ENCODE peak calls at places on chromosomes 7 and 10, in four cellular contexts. One of them, this sample, is unnamed.

GRCh38 chr10:8189458-8189857 is 135.0 kb downstream of the GATA3 start:
- DNase-seq in H1: no peak
- DNase-seq in H9: peak
- DNase-seq in IMR-90: no peak
- DNase-seq in this sample: peak

GRCh38 chr7:139254728-139255127 is 23.7 kb downstream of the UBN2 start:
- DNase-seq in H1: no peak
- DNase-seq in H9: no peak
- DNase-seq in IMR-90: no peak
- DNase-seq in this sample: no peak

GRCh38 chr10:57053530-57053929 is 692.5 kb upstream of the ZWINT start:
- DNase-seq in H1: no peak
- DNase-seq in IMR-90: no peak
- DNase-seq in H9: no peak
- DNase-seq in this sample: no peak

GRCh38 chr10:33963656-33964175 is 629.2 kb upstream of the NRP1 start:
- DNase-seq in H1: no peak
- DNase-seq in H9: no peak
- DNase-seq in IMR-90: peak
- DNase-seq in this sample: no peak

GRCh38 chr7:30028749-30029635 is 780 bp downstream of the PLEKHA8 start:
- DNase-seq in IMR-90: peak
- DNase-seq in H1: no peak
- DNase-seq in H9: peak
- DNase-seq in this sample: peak

GRCh38 chr10:101535949-101536348 is 52.1 kb downstream of the POLL start:
- DNase-seq in H9: no peak
- DNase-seq in H1: no peak
- DNase-seq in IMR-90: no peak
- DNase-seq in this sample: no peak

GRCh38 chr7:9149499-9150082 is 716.2 kb downstream of the NXPH1 start:
- DNase-seq in H1: no peak
- DNase-seq in IMR-90: no peak
- DNase-seq in H9: no peak
- DNase-seq in this sample: no peak

GRCh38 chr10:15146366-15146765 is 22.1 kb downstream of the NMT2 start:
- DNase-seq in H9: peak
- DNase-seq in IMR-90: no peak
- DNase-seq in H1: no peak
- DNase-seq in this sample: peak

GRCh38 chr10:73941300-73941699 is 30.4 kb downstream of the PLAU start:
- DNase-seq in IMR-90: no peak
- DNase-seq in H1: no peak
- DNase-seq in H9: no peak
- DNase-seq in this sample: no peak

GRCh38 chr7:80105706-80106408 is 28.8 kb upstream of the GNAI1 start:
- DNase-seq in H9: no peak
- DNase-seq in H1: no peak
- DNase-seq in IMR-90: no peak
- DNase-seq in this sample: peak

GRCh38 chr10:32410569-32410968 is 35.4 kb upstream of the CCDC7 start:
- DNase-seq in H9: no peak
- DNase-seq in IMR-90: no peak
- DNase-seq in H1: no peak
- DNase-seq in this sample: no peak

GRCh38 chr7:157490465-157490912 is 153.7 kb downstream of the DNAJB6 start:
- DNase-seq in H1: no peak
- DNase-seq in IMR-90: peak
- DNase-seq in H9: no peak
- DNase-seq in this sample: no peak

GRCh38 chr7:23380556-23380955 is 81.4 kb downstream of the MALSU1 start:
- DNase-seq in H9: no peak
- DNase-seq in H1: no peak
- DNase-seq in IMR-90: no peak
- DNase-seq in this sample: no peak

GRCh38 chr7:137717811-137718271 is 128.9 kb downstream of the DGKI start:
- DNase-seq in H9: peak
- DNase-seq in IMR-90: peak
- DNase-seq in H1: peak
- DNase-seq in this sample: peak

GRCh38 chr7:104096683-104097082 is 107.2 kb upstream of the RELN start:
- DNase-seq in IMR-90: peak
- DNase-seq in H9: no peak
- DNase-seq in H1: no peak
- DNase-seq in this sample: peak

GRCh38 chr7:39673868-39674267 is 50.5 kb downstream of the RALA start:
- DNase-seq in H1: no peak
- DNase-seq in H9: no peak
- DNase-seq in IMR-90: no peak
- DNase-seq in this sample: no peak

GRCh38 chr7:20141666-20142065 is 75.5 kb downstream of the MACC1 start:
- DNase-seq in IMR-90: peak
- DNase-seq in H9: no peak
- DNase-seq in H1: no peak
- DNase-seq in this sample: peak

GRCh38 chr10:124417846-124418725 is 637 bp downstream of the OAT start:
- DNase-seq in H1: peak
- DNase-seq in IMR-90: peak
- DNase-seq in H9: peak
- DNase-seq in this sample: peak

GRCh38 chr7:95472521-95473160 is 13.1 kb upstream of the ASB4 start:
- DNase-seq in IMR-90: peak
- DNase-seq in H1: no peak
- DNase-seq in H9: no peak
- DNase-seq in this sample: peak

GRCh38 chr10:125177641-125178640 is 17.6 kb upstream of the CTBP2 start:
- DNase-seq in IMR-90: no peak
- DNase-seq in H1: no peak
- DNase-seq in H9: no peak
- DNase-seq in this sample: no peak

DNA sequence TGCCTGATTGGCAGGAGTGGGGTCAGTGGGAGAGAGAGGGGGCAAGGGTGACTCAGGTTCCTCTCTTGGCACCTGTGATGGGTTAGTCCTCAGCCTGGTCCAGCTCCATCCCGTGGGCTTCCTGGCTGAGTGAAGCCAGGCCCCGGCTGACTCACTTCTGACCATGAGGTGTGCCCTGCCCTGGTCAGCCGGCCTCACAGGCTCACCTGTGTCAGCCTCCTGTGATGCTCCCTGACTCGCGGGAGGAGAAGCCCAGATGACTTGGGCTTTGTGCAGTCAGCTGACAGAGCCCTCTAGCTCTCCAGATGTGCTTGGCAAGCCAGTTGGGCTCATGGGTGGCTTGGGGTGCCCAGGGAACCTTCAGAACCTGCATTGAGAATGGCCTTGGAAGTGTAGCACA is 16.0 kb upstream of the PPIF start:
- DNase-seq in IMR-90: peak
- DNase-seq in H1: no peak
- DNase-seq in H9: no peak
- DNase-seq in this sample: no peak
- H4K5ac ChIP-seq in IMR-90: peak
- H4K5ac ChIP-seq in H1: no peak
- H4K5ac ChIP-seq in H9: no peak
- H4K5ac ChIP-seq in this sample: no peak

GRCh38 chr7:140360697-140361229 is 37.6 kb downstream of the SLC37A3 start:
- DNase-seq in H9: no peak
- DNase-seq in H1: no peak
- DNase-seq in IMR-90: no peak
- DNase-seq in this sample: no peak
- H4K8ac ChIP-seq in H9: no peak
- H4K8ac ChIP-seq in H1: no peak
- H4K8ac ChIP-seq in IMR-90: no peak
- H4K8ac ChIP-seq in this sample: no peak

GRCh38 chr7:47104206-47104549 is 477.7 kb downstream of the TNS3 start:
- DNase-seq in IMR-90: no peak
- DNase-seq in H1: no peak
- DNase-seq in H9: peak
- DNase-seq in this sample: peak

GRCh38 chr7:47100815-47101435 is 481.0 kb downstream of the TNS3 start:
- DNase-seq in H9: peak
- DNase-seq in IMR-90: peak
- DNase-seq in H1: peak
- DNase-seq in this sample: peak

GRCh38 chr7:47102442-47102841 is 479.5 kb downstream of the TNS3 start:
- DNase-seq in IMR-90: no peak
- DNase-seq in H1: no peak
- DNase-seq in H9: no peak
- DNase-seq in this sample: no peak

GRCh38 chr7:47103498-47104205 is 478.3 kb downstream of the TNS3 start:
- DNase-seq in H1: no peak
- DNase-seq in H9: peak
- DNase-seq in IMR-90: no peak
- DNase-seq in this sample: peak

DNA sequence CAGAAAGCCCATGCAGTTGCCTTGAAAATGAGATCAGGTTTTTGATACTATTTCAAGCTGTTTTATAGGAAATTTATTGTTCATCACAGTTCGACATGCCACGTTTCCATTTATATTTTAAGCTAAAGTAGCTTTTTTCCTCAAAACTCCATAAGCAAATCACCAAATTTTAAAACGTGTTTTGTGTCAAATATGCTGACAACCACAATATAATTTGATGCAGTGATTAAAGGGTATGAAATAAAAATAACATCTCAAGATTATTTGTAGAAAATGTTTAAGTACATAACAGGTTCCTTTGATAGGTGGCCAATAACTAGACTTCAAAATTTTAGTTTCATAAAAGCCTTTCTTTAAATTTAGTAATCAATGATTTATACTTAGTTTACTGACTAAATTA is 481.8 kb downstream of the TNS3 start:
- DNase-seq in IMR-90: no peak
- DNase-seq in H9: no peak
- DNase-seq in H1: no peak
- DNase-seq in this sample: no peak
- H3K4me2 ChIP-seq in IMR-90: no peak
- H3K4me2 ChIP-seq in H9: no peak
- H3K4me2 ChIP-seq in H1: no peak
- H3K4me2 ChIP-seq in this sample: no peak

GRCh38 chr10:19408924-19409323 is 360.3 kb downstream of the MALRD1 start:
- DNase-seq in H1: no peak
- DNase-seq in IMR-90: no peak
- DNase-seq in H9: no peak
- DNase-seq in this sample: no peak
- H4K5ac ChIP-seq in H1: no peak
- H4K5ac ChIP-seq in IMR-90: no peak
- H4K5ac ChIP-seq in H9: no peak
- H4K5ac ChIP-seq in this sample: no peak

GRCh38 chr10:92689663-92690210 is at the start of gene HHEX:
- DNase-seq in H1: no peak
- DNase-seq in H9: peak
- DNase-seq in IMR-90: peak
- DNase-seq in this sample: peak
- H4K8ac ChIP-seq in H1: peak
- H4K8ac ChIP-seq in H9: no peak
- H4K8ac ChIP-seq in IMR-90: peak
- H4K8ac ChIP-seq in this sample: no peak

GRCh38 chr10:116665541-116666125 is 44.9 kb downstream of the PNLIPRP2 start:
- DNase-seq in IMR-90: peak
- DNase-seq in H1: peak
- DNase-seq in H9: peak
- DNase-seq in this sample: no peak
- H3K4me2 ChIP-seq in IMR-90: peak
- H3K4me2 ChIP-seq in H1: no peak
- H3K4me2 ChIP-seq in H9: no peak
- H3K4me2 ChIP-seq in this sample: no peak

GRCh38 chr10:44821290-44821689 is 89.8 kb upstream of the TMEM72 start:
- DNase-seq in H9: no peak
- DNase-seq in H1: no peak
- DNase-seq in IMR-90: no peak
- DNase-seq in this sample: no peak

GRCh38 chr10:44822349-44822748 is 88.8 kb upstream of the TMEM72 start:
- DNase-seq in H9: no peak
- DNase-seq in H1: no peak
- DNase-seq in IMR-90: no peak
- DNase-seq in this sample: no peak

GRCh38 chr10:44817961-44818649 is 93.0 kb upstream of the TMEM72 start:
- DNase-seq in H9: no peak
- DNase-seq in H1: no peak
- DNase-seq in IMR-90: no peak
- DNase-seq in this sample: no peak

GRCh38 chr10:44818721-44819127 is 92.4 kb upstream of the TMEM72 start:
- DNase-seq in H9: peak
- DNase-seq in H1: no peak
- DNase-seq in IMR-90: peak
- DNase-seq in this sample: peak

DNA sequence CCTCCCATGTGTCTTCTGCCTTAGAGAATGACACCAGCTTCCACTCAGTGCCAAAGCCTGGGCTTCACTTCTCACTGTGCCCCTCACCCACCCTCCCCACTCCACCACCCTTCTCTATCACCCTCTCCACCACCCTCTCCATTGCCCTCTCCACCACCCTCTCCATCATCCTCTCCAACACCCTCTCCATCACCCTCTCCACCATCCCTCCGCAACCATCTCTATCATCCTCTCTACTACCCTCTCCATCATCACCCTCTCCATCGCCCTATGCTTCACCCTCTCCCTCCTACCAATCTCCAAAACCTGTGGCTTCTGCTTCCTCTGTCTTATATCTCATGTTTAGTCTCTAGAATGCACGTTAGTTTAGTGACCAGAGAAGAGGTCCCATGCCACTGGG is 91.0 kb upstream of the TMEM72 start:
- DNase-seq in IMR-90: no peak
- DNase-seq in H9: no peak
- DNase-seq in H1: no peak
- DNase-seq in this sample: no peak
- H4K5ac ChIP-seq in IMR-90: no peak
- H4K5ac ChIP-seq in H9: no peak
- H4K5ac ChIP-seq in H1: no peak
- H4K5ac ChIP-seq in this sample: no peak

GRCh38 chr7:2643386-2644229 is 11.8 kb downstream of the TTYH3 start:
- DNase-seq in H1: no peak
- DNase-seq in IMR-90: no peak
- DNase-seq in H9: peak
- DNase-seq in this sample: peak
- H4K8ac ChIP-seq in H1: no peak
- H4K8ac ChIP-seq in IMR-90: no peak
- H4K8ac ChIP-seq in H9: no peak
- H4K8ac ChIP-seq in this sample: no peak

DNA sequence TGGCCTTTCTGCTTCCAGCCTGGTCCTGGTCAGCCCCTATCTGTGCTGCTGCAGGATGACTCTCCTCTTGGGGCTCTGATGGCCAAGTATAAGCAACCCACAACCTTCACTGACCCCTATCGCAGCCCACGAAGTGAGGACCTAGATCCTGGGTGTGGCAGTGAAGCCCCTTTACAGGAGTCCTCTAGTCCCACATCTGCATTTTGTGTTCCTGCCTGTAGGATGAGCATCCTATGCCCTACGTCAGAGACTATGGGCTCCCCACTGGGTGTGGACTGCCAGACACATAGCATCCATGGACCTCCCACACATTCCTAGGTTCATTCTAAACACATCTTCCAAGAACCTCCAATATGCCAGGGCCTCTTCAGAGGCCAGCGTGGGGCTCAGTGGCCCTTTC is 29.0 kb downstream of the ARHGAP22 start:
- DNase-seq in H1: no peak
- DNase-seq in H9: peak
- DNase-seq in IMR-90: no peak
- DNase-seq in this sample: no peak
- H3K4me2 ChIP-seq in H1: no peak
- H3K4me2 ChIP-seq in H9: no peak
- H3K4me2 ChIP-seq in IMR-90: no peak
- H3K4me2 ChIP-seq in this sample: no peak

This sample was measured in mesendoderm.